ENCODE peak calls at places on chromosomes 12 and 14, in seven cellular contexts. P is WERI-Rb-1; Z is AG09319; V is heart left ventricle; S is CD4-positive, alpha-beta T cell; K is ovary; A is body of pancreas. X is an unnamed sample.

GRCh38 chr14:29861996-29862395 is 65.7 kb downstream of the PRKD1 start:
- DNase-seq in K (no peak), A (no peak), Z (no peak), V (no peak), S (no peak), P (no peak), X (no peak)

GRCh38 chr12:79681008-79681590 is 9.7 kb downstream of the PAWR start:
- DNase-seq in Z (no peak), V (no peak), K (no peak), S (no peak), A (no peak), P (no peak), X (no peak)

GRCh38 chr12:24890048-24890447 is 58.9 kb downstream of the BCAT1 start:
- DNase-seq in S (no peak), Z (no peak), K (no peak), V (no peak), A (no peak), P (no peak), X (no peak)

GRCh38 chr12:26245175-26245942 is 50.0 kb downstream of the SSPN start:
- DNase-seq in K (no peak), A (no peak), P (no peak), Z (no peak), V (no peak), S (no peak), X (no peak)

GRCh38 chr12:79454338-79454777 is 236.4 kb downstream of the PAWR start:
- DNase-seq in A (no peak), V (no peak), S (no peak), Z (no peak), P (no peak), K (no peak), X (no peak)

GRCh38 chr12:121511931-121512330 is 68.9 kb downstream of the KDM2B start:
- DNase-seq in Z (no peak), K (no peak), P (no peak), V (no peak), A (no peak), S (no peak), X (no peak)

GRCh38 chr12:69896653-69897381 is 71.8 kb downstream of the MYRFL start:
- DNase-seq in V (no peak), S (no peak), A (no peak), K (no peak), P (no peak), Z (no peak), X (peak; percentile 52)

GRCh38 chr12:44436756-44437155 is 439.4 kb downstream of the NELL2 start:
- DNase-seq in V (no peak), K (no peak), S (no peak), Z (no peak), P (no peak), A (no peak), X (no peak)

GRCh38 chr12:132484183-132484890 is 5.6 kb upstream of the FBRSL1 start:
- DNase-seq in S (no peak), V (no peak), Z (no peak), K (no peak), P (no peak), A (peak; percentile 8), X (no peak)

GRCh38 chr12:109433618-109434017 is 43.5 kb downstream of the KCTD10 start:
- DNase-seq in S (no peak), Z (no peak), V (peak; percentile 15), P (peak; percentile 33), K (no peak), A (no peak), X (peak; percentile 27)

GRCh38 chr14:39372656-39373055 is 59.6 kb downstream of the FBXO33 start:
- DNase-seq in S (no peak), K (no peak), P (no peak), Z (no peak), V (no peak), A (no peak), X (no peak)

GRCh38 chr12:1662761-1663439 is 28.0 kb upstream of the ADIPOR2 start:
- DNase-seq in A (peak; percentile 76), Z (no peak), P (peak; percentile 83), V (no peak), K (peak; percentile 32), S (no peak), X (peak; percentile 89)

GRCh38 chr12:12521044-12521485 is 41.6 kb downstream of the DUSP16 start:
- DNase-seq in A (no peak), V (no peak), Z (no peak), P (no peak), K (no peak), S (no peak), X (peak; percentile 25)

GRCh38 chr12:122356192-122356635 is 66.3 kb downstream of the CLIP1 start:
- DNase-seq in Z (peak; percentile 42), A (no peak), P (peak; percentile 42), K (peak; percentile 18), S (peak; percentile 33), V (peak; percentile 26), X (peak; percentile 56)

GRCh38 chr12:111438501-111438900 is 32.8 kb downstream of the SH2B3 start:
- DNase-seq in P (no peak), S (peak; percentile 55), V (no peak), K (no peak), A (peak; percentile 55), Z (no peak), X (peak; percentile 21)

GRCh38 chr14:23910081-23910875 is 43.3 kb upstream of the DHRS4 start:
- DNase-seq in A (peak; percentile 57), Z (peak; percentile 4), V (no peak), K (no peak), S (no peak), P (peak; percentile 88), X (peak; percentile 69)

GRCh38 chr12:52952082-52952801 is 3.3 kb downstream of the KRT18 start:
- DNase-seq in A (peak; percentile 93), K (no peak), V (no peak), P (no peak), Z (no peak), S (no peak), X (no peak)

GRCh38 chr14:27243360-27243759 is 645.5 kb upstream of the NOVA1 start:
- DNase-seq in V (no peak), A (no peak), K (no peak), S (no peak), P (no peak), Z (no peak), X (no peak)

GRCh38 chr14:105894125-105894977 is 368.0 kb downstream of the TMEM121 start:
- DNase-seq in S (no peak), K (no peak), Z (no peak), A (peak; percentile 6), V (no peak), P (no peak), X (no peak)

GRCh38 chr14:42224053-42224888 is 617.6 kb downstream of the LRFN5 start:
- DNase-seq in V (peak; percentile 32), A (peak; percentile 51), S (no peak), P (peak; percentile 69), K (peak; percentile 10), Z (peak; percentile 16), X (peak; percentile 81)

GRCh38 chr12:50918584-50919316 is 33.6 kb upstream of the HIGD1C start:
- DNase-seq in S (no peak), A (no peak), Z (no peak), P (peak; percentile 41), V (no peak), K (no peak), X (no peak)

GRCh38 chr12:120674172-120674571 is 12.8 kb upstream of the MLEC start:
- DNase-seq in V (no peak), K (no peak), S (no peak), Z (no peak), P (peak; percentile 43), A (no peak), X (no peak)

GRCh38 chr12:52246720-52247621 is 13.9 kb downstream of the KRT7 start:
- DNase-seq in K (no peak), V (no peak), S (no peak), A (peak; percentile 91), Z (no peak), P (peak; percentile 45), X (no peak)

GRCh38 chr12:65189028-65189718 is 19.8 kb downstream of the LEMD3 start:
- DNase-seq in A (no peak), V (no peak), P (no peak), S (no peak), K (no peak), Z (no peak), X (no peak)

GRCh38 chr14:55160989-55161388 is 30.4 kb downstream of the DLGAP5 start:
- DNase-seq in K (no peak), Z (no peak), V (no peak), A (no peak), P (no peak), S (no peak), X (no peak)

DNA sequence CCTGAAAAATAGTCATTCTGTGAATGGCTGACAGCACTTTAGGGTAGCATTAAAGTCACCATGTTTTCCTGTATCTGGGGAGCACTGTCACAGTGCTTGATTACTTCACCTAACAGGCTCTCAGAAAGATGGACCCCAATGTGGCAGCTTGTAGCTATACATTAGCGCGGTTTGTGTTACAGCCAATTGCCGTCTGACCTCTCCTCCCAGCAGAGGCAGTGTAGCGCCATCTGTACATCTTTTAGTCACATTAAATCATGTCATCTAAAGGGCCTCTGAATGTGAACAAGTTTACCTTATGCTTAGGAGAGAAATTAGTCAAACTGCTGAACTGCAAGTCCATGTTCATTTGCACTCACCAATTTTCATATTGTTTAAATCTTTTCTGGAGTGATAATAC is 113.7 kb downstream of the LMO3 start:
- DNase-seq in A (no peak), V (no peak), P (peak; percentile 13), Z (no peak), K (no peak), S (no peak), X (peak; percentile 5)
- TF ChIP-seq CTCF in A (no peak), V (no peak), P (peak; percentile 22), Z (no peak), K (no peak), S (no peak), X (peak; percentile 18)

GRCh38 chr14:99479903-99480855 is 480 bp downstream of the SETD3 start:
- DNase-seq in K (peak; percentile 46), A (peak; percentile 48), S (peak; percentile 12), Z (no peak), P (peak; percentile 33), V (peak; percentile 64), X (peak; percentile 75)
- TF ChIP-seq CTCF in K (no peak), A (no peak), S (no peak), Z (peak; percentile 14), P (no peak), V (no peak), X (peak; percentile 28)

DNA sequence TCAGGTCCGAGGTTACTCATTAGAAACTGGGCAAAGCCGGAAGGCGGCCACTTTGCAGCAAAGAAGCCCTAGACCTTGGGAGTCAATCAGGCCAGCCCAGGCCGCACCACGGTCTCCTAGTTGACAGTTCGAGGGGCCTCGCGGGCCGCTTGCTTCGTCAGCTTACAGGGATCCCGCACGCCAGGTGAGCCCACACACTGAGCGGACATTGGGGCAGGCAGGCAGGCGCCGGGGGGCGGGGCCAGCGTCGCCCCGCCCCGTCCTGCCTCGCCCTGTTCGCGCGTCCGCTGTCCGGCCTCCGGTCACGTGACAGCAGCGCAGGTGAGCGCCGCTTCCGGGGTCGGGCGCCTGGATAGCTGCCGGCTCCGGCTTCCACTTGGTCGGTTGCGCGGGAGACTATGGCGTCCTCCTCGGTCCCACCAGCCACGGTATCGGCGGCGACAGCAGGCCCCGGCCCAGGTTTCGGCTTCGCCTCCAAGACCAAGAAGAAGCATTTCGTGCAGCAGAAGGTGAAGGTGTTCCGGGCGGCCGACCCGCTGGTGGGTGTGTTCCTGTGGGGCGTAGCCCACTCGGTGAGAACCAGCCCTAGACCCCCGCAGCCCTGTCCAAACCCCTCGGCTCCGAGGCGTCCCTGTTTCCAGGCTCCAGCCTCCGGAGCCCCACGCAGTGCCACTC is at the start of gene PIP4K2C:
- DNase-seq in Z (no peak), S (peak; percentile 70), A (peak; percentile 93), V (peak; percentile 84), P (peak; percentile 82), K (peak; percentile 80), X (peak; percentile 93)
- TF ChIP-seq CTCF in Z (no peak), S (no peak), A (no peak), V (no peak), P (no peak), K (no peak), X (no peak)

GRCh38 chr14:96281486-96281885 is 25.5 kb downstream of the BDKRB1 start:
- DNase-seq in Z (no peak), P (no peak), V (no peak), K (no peak), A (no peak), S (no peak), X (no peak)
- TF ChIP-seq CTCF in Z (no peak), P (peak; percentile 18), V (no peak), K (no peak), A (no peak), S (no peak), X (no peak)